ENCODE peak calls at places on chromosomes 4 and X, in seven cellular contexts. C, G, I, Y, J, M and W are unnamed samples.

GRCh38 chr4:107862658-107863057 is 37.9 kb downstream of the SGMS2 start:
- DNase-seq in C (peak), Y (peak), G (no peak), M (peak), I (no peak), J (no peak), W (peak)

GRCh38 chr4:141645611-141646340 is 9.4 kb downstream of the IL15 start:
- DNase-seq in M (no peak), I (no peak), C (peak), J (no peak), G (no peak), Y (peak), W (peak)

GRCh38 chr4:129581305-129581704 is 485.4 kb downstream of the C4orf33 start:
- DNase-seq in Y (no peak), M (no peak), I (no peak), C (no peak), J (no peak), G (no peak), W (no peak)

GRCh38 chr4:40227284-40227683 is 30.5 kb downstream of the RHOH start:
- DNase-seq in G (peak), Y (no peak), M (no peak), I (no peak), J (no peak), C (no peak), W (no peak)

GRCh38 chr4:121277194-121278105 is 103.4 kb downstream of the QRFPR start:
- DNase-seq in I (peak), G (no peak), J (no peak), C (no peak), Y (no peak), M (peak), W (peak)

GRCh38 chr4:86973668-86974067 is 38.9 kb downstream of the AFF1 start:
- DNase-seq in J (no peak), C (no peak), M (no peak), I (no peak), G (no peak), Y (no peak), W (no peak)

GRCh38 chrX:73615022-73615421 is 52.0 kb downstream of the CHIC1 start:
- DNase-seq in I (no peak), J (no peak), G (no peak), C (no peak), M (no peak), Y (no peak), W (no peak)

GRCh38 chr4:13484749-13485345 is 707 bp upstream of the RAB28 start:
- DNase-seq in Y (no peak), M (peak), C (peak), I (no peak), J (no peak), G (no peak), W (no peak)

GRCh38 chr4:156378053-156378665 is 424.5 kb upstream of the CTSO start:
- DNase-seq in G (peak), C (peak), I (peak), J (no peak), Y (no peak), M (peak), W (peak)

GRCh38 chr4:5371415-5372190 is 320.3 kb downstream of the STK32B start:
- DNase-seq in J (no peak), Y (no peak), M (no peak), G (no peak), C (no peak), I (no peak), W (peak)

GRCh38 chr4:1615786-1616573 is 68.1 kb downstream of the FAM53A start:
- DNase-seq in J (peak), M (no peak), Y (no peak), C (no peak), I (no peak), G (no peak), W (no peak)

GRCh38 chrX:13377537-13377936 is 57.7 kb upstream of the ATXN3L start:
- DNase-seq in G (no peak), I (no peak), J (no peak), M (peak), C (peak), Y (no peak), W (peak)

GRCh38 chr4:62018537-62018936 is 818.4 kb downstream of the ADGRL3 start:
- DNase-seq in G (no peak), Y (no peak), C (no peak), M (no peak), J (no peak), I (no peak), W (no peak)

GRCh38 chr4:158769175-158769831 is 477 bp downstream of the FNIP2 start:
- DNase-seq in J (peak), M (peak), G (no peak), C (no peak), Y (no peak), I (peak), W (peak)

GRCh38 chrX:132169554-132169953 is 41.7 kb upstream of the FRMD7 start:
- DNase-seq in G (no peak), M (no peak), J (no peak), I (no peak), Y (no peak), C (no peak), W (no peak)

GRCh38 chrX:135410861-135411627 is 10.7 kb upstream of the SMIM10L2A start:
- DNase-seq in Y (no peak), G (no peak), I (no peak), M (no peak), J (no peak), C (no peak), W (no peak)

GRCh38 chrX:8653956-8654355 is 78.0 kb downstream of the ANOS1 start:
- DNase-seq in M (no peak), I (no peak), J (no peak), Y (no peak), G (no peak), C (no peak), W (no peak)

DNA sequence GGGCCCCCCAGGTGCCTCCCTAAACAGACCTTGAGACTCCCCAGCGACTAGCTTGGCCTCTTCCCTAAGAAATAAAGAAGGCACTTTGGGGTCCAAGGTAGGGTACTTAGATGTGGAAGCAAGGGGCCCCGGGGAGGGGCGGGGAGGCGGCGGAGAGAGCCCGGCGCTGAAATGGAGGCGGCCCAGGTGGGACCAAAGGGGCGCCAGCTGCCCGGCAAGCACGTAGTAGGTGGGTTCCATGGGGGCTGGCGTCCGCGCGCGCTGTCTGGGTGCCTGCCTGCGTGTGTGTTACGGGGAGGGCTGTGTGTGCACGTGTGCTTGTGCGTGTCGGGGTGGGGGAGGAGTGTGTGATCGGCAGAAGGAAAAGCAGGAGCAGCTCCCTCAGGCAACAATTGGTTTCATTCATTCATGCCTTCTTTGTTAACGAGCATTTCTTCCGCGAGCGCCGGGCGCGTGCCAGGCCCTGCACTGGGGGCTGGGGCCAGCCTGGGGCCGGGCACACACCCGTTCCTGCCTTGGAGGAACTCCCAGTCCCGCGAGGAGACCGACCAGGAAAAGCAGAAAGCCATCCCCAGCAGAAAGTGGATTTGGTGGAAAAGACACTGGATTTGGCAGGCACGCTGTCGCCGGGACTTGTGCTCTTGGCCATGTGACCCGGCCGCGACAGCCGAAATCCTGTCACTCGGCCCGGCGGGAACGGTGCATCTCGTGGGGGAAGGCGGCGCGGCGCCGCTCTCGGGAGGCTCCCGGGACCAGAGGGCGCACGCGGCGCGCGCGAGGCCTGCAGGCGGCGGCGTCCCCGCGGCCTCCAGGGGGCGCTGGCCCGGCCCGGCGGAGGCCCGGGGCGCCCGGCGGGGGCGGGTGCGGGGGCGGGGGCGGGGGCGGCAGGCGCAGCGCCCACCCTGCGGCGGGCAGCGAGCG is 3.3 kb upstream of the DUSP9 start:
- DNase-seq in Y (no peak), G (peak), C (no peak), I (no peak), M (no peak), J (no peak), W (peak)
- TF ChIP-seq CTCF in Y (no peak), G (no peak), C (no peak), I (no peak), M (peak), J (no peak), W (no peak)

GRCh38 chr4:154441982-154442381 is 49.6 kb downstream of the DCHS2 start:
- DNase-seq in M (no peak), I (no peak), J (no peak), G (no peak), C (no peak), Y (no peak), W (no peak)

GRCh38 chr4:154441124-154441523 is 50.5 kb downstream of the DCHS2 start:
- DNase-seq in G (no peak), I (no peak), C (no peak), Y (no peak), M (no peak), J (no peak), W (no peak)

GRCh38 chr4:154439224-154439623 is 52.4 kb downstream of the DCHS2 start:
- DNase-seq in J (no peak), G (no peak), I (no peak), C (no peak), Y (no peak), M (no peak), W (no peak)

GRCh38 chr4:154444958-154445357 is 46.6 kb downstream of the DCHS2 start:
- DNase-seq in M (no peak), G (no peak), Y (no peak), J (no peak), I (no peak), C (no peak), W (no peak)
- TF ChIP-seq CTCF in M (no peak), G (no peak), Y (no peak), J (no peak), I (no peak), C (no peak), W (no peak)

GRCh38 chr4:94131212-94131611 is 76.5 kb upstream of the SMARCAD1 start:
- DNase-seq in I (no peak), C (no peak), Y (no peak), J (no peak), M (no peak), G (no peak), W (no peak)

GRCh38 chr4:94126669-94127068 is 81.0 kb upstream of the SMARCAD1 start:
- DNase-seq in Y (no peak), J (no peak), I (no peak), M (peak), C (peak), G (no peak), W (peak)

DNA sequence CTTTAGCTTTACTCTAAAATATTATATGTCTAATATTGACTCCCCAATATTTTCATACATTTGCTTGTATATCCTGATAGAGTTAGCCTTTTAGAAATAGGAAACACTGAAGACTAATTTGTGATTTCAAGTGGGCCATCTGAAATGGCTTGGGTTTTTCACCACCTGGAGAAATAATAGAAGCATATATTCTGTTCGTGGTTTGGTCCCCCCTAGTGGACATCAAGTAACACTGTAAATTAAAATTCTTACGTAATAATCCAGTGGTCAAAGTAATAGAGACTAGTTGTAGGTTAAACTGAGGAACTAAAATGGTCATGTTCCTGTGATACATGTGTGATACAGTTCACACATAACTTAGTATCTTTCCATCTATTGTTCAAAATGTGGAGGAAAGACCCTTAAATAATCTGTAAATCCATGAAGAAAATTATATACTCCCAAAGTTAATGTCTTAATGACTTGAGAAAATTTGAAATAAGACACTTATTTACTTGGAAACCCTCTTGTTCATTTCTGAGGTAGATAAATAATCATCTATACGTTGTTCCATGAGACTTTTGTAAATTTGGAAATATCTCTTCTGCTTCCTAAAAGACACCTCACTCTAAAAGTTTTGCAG is 79.8 kb upstream of the SMARCAD1 start:
- DNase-seq in Y (no peak), M (peak), I (no peak), G (peak), J (no peak), C (peak), W (peak)
- TF ChIP-seq CTCF in Y (peak), M (peak), I (peak), G (peak), J (no peak), C (peak), W (peak)

GRCh38 chr4:149029056-149029651 is 586.9 kb upstream of the NR3C2 start:
- DNase-seq in C (no peak), M (peak), I (no peak), J (no peak), G (no peak), Y (no peak), W (peak)

DNA sequence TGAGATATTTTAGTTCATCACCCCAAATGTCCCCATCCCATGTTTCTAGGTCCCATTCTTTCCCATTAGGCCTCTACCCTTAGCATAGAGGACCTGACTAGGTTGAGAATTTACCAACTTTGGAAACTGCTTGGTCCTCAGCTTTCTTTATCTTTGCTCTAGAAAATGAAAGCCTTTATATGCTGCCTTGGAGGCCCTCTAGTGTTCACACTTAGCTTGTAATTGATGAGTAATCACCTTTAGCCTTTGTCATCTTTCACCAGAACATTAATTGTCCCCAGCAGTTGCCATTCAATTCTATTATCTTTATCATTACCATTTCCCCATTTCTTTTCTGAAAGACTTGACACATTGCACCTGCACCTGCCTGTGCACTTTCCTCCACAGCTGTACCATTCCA is 589.2 kb upstream of the NR3C2 start:
- DNase-seq in C (peak), J (no peak), M (peak), I (no peak), G (no peak), Y (no peak), W (peak)
- TF ChIP-seq CTCF in C (peak), J (no peak), M (peak), I (peak), G (no peak), Y (peak), W (peak)